ENCODE peak calls at places on chromosomes 16 and 17, in ten cellular contexts. One of them, this sample, is unnamed.

GRCh38 chr17:8745586-8746500 is 1.2 kb upstream of the CCDC42 start:
- DNase-seq in choroid plexus epithelial cell: peak
- DNase-seq in HTR-8/SVneo: peak
- DNase-seq in kidney: peak
- DNase-seq in NCI-H1694: no peak
- DNase-seq in NCI-H774: peak
- DNase-seq in skeletal muscle cell: no peak
- DNase-seq in OCI-LY7: peak
- DNase-seq in stomach: peak
- DNase-seq in DMS53: peak
- DNase-seq in this sample: peak

GRCh38 chr16:19698480-19699465 is 19.3 kb downstream of the KNOP1 start:
- DNase-seq in choroid plexus epithelial cell: peak
- DNase-seq in HTR-8/SVneo: no peak
- DNase-seq in kidney: no peak
- DNase-seq in NCI-H1694: no peak
- DNase-seq in NCI-H774: no peak
- DNase-seq in skeletal muscle cell: no peak
- DNase-seq in OCI-LY7: no peak
- DNase-seq in stomach: no peak
- DNase-seq in DMS53: no peak
- DNase-seq in this sample: no peak

GRCh38 chr17:34673516-34673915 is 94.1 kb downstream of the TMEM132E start:
- DNase-seq in choroid plexus epithelial cell: no peak
- DNase-seq in HTR-8/SVneo: no peak
- DNase-seq in kidney: no peak
- DNase-seq in NCI-H1694: no peak
- DNase-seq in NCI-H774: no peak
- DNase-seq in skeletal muscle cell: no peak
- DNase-seq in OCI-LY7: no peak
- DNase-seq in stomach: no peak
- DNase-seq in DMS53: no peak
- DNase-seq in this sample: peak

GRCh38 chr16:69039333-69039941 is 66.0 kb upstream of the HAS3 start:
- DNase-seq in choroid plexus epithelial cell: peak
- DNase-seq in HTR-8/SVneo: peak
- DNase-seq in kidney: no peak
- DNase-seq in NCI-H1694: no peak
- DNase-seq in NCI-H774: no peak
- DNase-seq in skeletal muscle cell: no peak
- DNase-seq in OCI-LY7: no peak
- DNase-seq in stomach: no peak
- DNase-seq in DMS53: no peak
- DNase-seq in this sample: no peak

GRCh38 chr16:68459457-68459856 is 11.1 kb upstream of the SMPD3 start:
- DNase-seq in choroid plexus epithelial cell: no peak
- DNase-seq in HTR-8/SVneo: no peak
- DNase-seq in kidney: no peak
- DNase-seq in NCI-H1694: no peak
- DNase-seq in NCI-H774: no peak
- DNase-seq in skeletal muscle cell: no peak
- DNase-seq in OCI-LY7: no peak
- DNase-seq in stomach: no peak
- DNase-seq in DMS53: no peak
- DNase-seq in this sample: no peak

GRCh38 chr16:26951950-26952349 is 114.8 kb upstream of the C16orf82 start:
- DNase-seq in choroid plexus epithelial cell: peak
- DNase-seq in HTR-8/SVneo: no peak
- DNase-seq in kidney: no peak
- DNase-seq in NCI-H1694: no peak
- DNase-seq in NCI-H774: no peak
- DNase-seq in skeletal muscle cell: no peak
- DNase-seq in OCI-LY7: no peak
- DNase-seq in stomach: no peak
- DNase-seq in DMS53: no peak
- DNase-seq in this sample: no peak

GRCh38 chr17:80471922-80472321 is 4.5 kb downstream of the NPTX1 start:
- DNase-seq in choroid plexus epithelial cell: no peak
- DNase-seq in HTR-8/SVneo: no peak
- DNase-seq in kidney: no peak
- DNase-seq in NCI-H1694: no peak
- DNase-seq in NCI-H774: no peak
- DNase-seq in skeletal muscle cell: no peak
- DNase-seq in OCI-LY7: no peak
- DNase-seq in stomach: no peak
- DNase-seq in DMS53: no peak
- DNase-seq in this sample: no peak

GRCh38 chr16:30065943-30066881 is 652 bp downstream of the ALDOA start:
- DNase-seq in choroid plexus epithelial cell: peak
- DNase-seq in HTR-8/SVneo: no peak
- DNase-seq in kidney: no peak
- DNase-seq in NCI-H1694: no peak
- DNase-seq in NCI-H774: no peak
- DNase-seq in skeletal muscle cell: no peak
- DNase-seq in OCI-LY7: peak
- DNase-seq in stomach: no peak
- DNase-seq in DMS53: peak
- DNase-seq in this sample: no peak

GRCh38 chr16:86384263-86384649 is 126.1 kb upstream of the FOXF1 start:
- DNase-seq in choroid plexus epithelial cell: peak
- DNase-seq in HTR-8/SVneo: no peak
- DNase-seq in kidney: peak
- DNase-seq in NCI-H1694: no peak
- DNase-seq in NCI-H774: no peak
- DNase-seq in skeletal muscle cell: no peak
- DNase-seq in OCI-LY7: no peak
- DNase-seq in stomach: no peak
- DNase-seq in DMS53: no peak
- DNase-seq in this sample: no peak

GRCh38 chr16:48366165-48367093 is 18.8 kb downstream of the SIAH1 start:
- DNase-seq in choroid plexus epithelial cell: peak
- DNase-seq in HTR-8/SVneo: peak
- DNase-seq in kidney: no peak
- DNase-seq in NCI-H1694: no peak
- DNase-seq in NCI-H774: peak
- DNase-seq in skeletal muscle cell: peak
- DNase-seq in OCI-LY7: peak
- DNase-seq in stomach: peak
- DNase-seq in DMS53: peak
- DNase-seq in this sample: peak

GRCh38 chr17:69669441-69670178 is 255.1 kb downstream of the MAP2K6 start:
- DNase-seq in choroid plexus epithelial cell: no peak
- DNase-seq in HTR-8/SVneo: no peak
- DNase-seq in kidney: no peak
- DNase-seq in NCI-H1694: no peak
- DNase-seq in NCI-H774: no peak
- DNase-seq in skeletal muscle cell: no peak
- DNase-seq in OCI-LY7: no peak
- DNase-seq in stomach: no peak
- DNase-seq in DMS53: peak
- DNase-seq in this sample: no peak

GRCh38 chr17:49390548-49391324 is 23.9 kb downstream of the PHB1 start:
- DNase-seq in choroid plexus epithelial cell: peak
- DNase-seq in HTR-8/SVneo: no peak
- DNase-seq in kidney: no peak
- DNase-seq in NCI-H1694: no peak
- DNase-seq in NCI-H774: no peak
- DNase-seq in skeletal muscle cell: no peak
- DNase-seq in OCI-LY7: peak
- DNase-seq in stomach: peak
- DNase-seq in DMS53: peak
- DNase-seq in this sample: no peak

GRCh38 chr16:54244061-54244886 is 42.3 kb downstream of the IRX3 start:
- DNase-seq in choroid plexus epithelial cell: peak
- DNase-seq in HTR-8/SVneo: no peak
- DNase-seq in kidney: no peak
- DNase-seq in NCI-H1694: no peak
- DNase-seq in NCI-H774: no peak
- DNase-seq in skeletal muscle cell: no peak
- DNase-seq in OCI-LY7: no peak
- DNase-seq in stomach: no peak
- DNase-seq in DMS53: no peak
- DNase-seq in this sample: no peak

GRCh38 chr16:10741844-10742243 is 1.8 kb upstream of the NUBP1 start:
- DNase-seq in choroid plexus epithelial cell: no peak
- DNase-seq in HTR-8/SVneo: no peak
- DNase-seq in kidney: no peak
- DNase-seq in NCI-H1694: peak
- DNase-seq in NCI-H774: no peak
- DNase-seq in skeletal muscle cell: no peak
- DNase-seq in OCI-LY7: no peak
- DNase-seq in stomach: peak
- DNase-seq in DMS53: no peak
- DNase-seq in this sample: peak

GRCh38 chr17:80694085-80694991 is 149.7 kb downstream of the RPTOR start:
- DNase-seq in choroid plexus epithelial cell: no peak
- DNase-seq in HTR-8/SVneo: no peak
- DNase-seq in kidney: no peak
- DNase-seq in NCI-H1694: peak
- DNase-seq in NCI-H774: peak
- DNase-seq in skeletal muscle cell: no peak
- DNase-seq in OCI-LY7: no peak
- DNase-seq in stomach: no peak
- DNase-seq in DMS53: peak
- DNase-seq in this sample: no peak

GRCh38 chr16:69194488-69194887 is 7.5 kb downstream of the SNTB2 start:
- DNase-seq in choroid plexus epithelial cell: no peak
- DNase-seq in HTR-8/SVneo: no peak
- DNase-seq in kidney: no peak
- DNase-seq in NCI-H1694: no peak
- DNase-seq in NCI-H774: no peak
- DNase-seq in skeletal muscle cell: no peak
- DNase-seq in OCI-LY7: no peak
- DNase-seq in stomach: no peak
- DNase-seq in DMS53: no peak
- DNase-seq in this sample: no peak

This sample was measured in cerebellar cortex.